ENCODE peak calls at places on chromosomes 7 and 10, in five cellular contexts. U is IMR-90; K is stimulated activated CD4-positive, alpha-beta T cell treated with anti-CD3 and anti-CD28 coated beads, Interleukin-4, amount 100 ng/mL, for 48 hours; O is NCI-H82; H is mucosa of gallbladder. A is an unnamed sample.

GRCh38 chr7:51189777-51190176 is 126.8 kb downstream of the COBL start:
- DNase-seq in K (no peak), O (no peak), H (no peak), U (no peak), A (no peak)

GRCh38 chr7:116786791-116787443 is 75.5 kb upstream of the CAPZA2 start:
- DNase-seq in H (no peak), O (peak; percentile 14), K (peak; percentile 9), U (peak; percentile 46), A (no peak)

GRCh38 chr7:17690030-17690429 is 250.3 kb downstream of the SNX13 start:
- DNase-seq in U (peak; percentile 95), H (no peak), O (no peak), K (no peak), A (no peak)

GRCh38 chr7:159116581-159117339 is 27.9 kb downstream of the VIPR2 start:
- DNase-seq in H (no peak), U (no peak), K (no peak), O (no peak), A (no peak)

GRCh38 chr7:46165281-46165680 is 244.2 kb upstream of the IGFBP3 start:
- DNase-seq in O (no peak), H (no peak), U (peak; percentile 88), K (no peak), A (no peak)

GRCh38 chr7:26306770-26307169 is 15.1 kb downstream of the SNX10 start:
- DNase-seq in K (no peak), H (no peak), U (no peak), O (no peak), A (no peak)

GRCh38 chr7:67019562-67020390 is 23.1 kb downstream of the TYW1 start:
- DNase-seq in O (peak; percentile 57), U (peak; percentile 45), H (no peak), K (no peak), A (no peak)

GRCh38 chr10:29881336-29881751 is 178.0 kb downstream of the JCAD start:
- DNase-seq in U (no peak), K (no peak), O (peak; percentile 40), H (no peak), A (no peak)

GRCh38 chr10:71068811-71069411 is 143.5 kb upstream of the UNC5B start:
- DNase-seq in K (no peak), U (peak; percentile 2), H (no peak), O (peak; percentile 77), A (no peak)

GRCh38 chr10:17649836-17650235 is 5.9 kb downstream of the STAM start:
- DNase-seq in U (peak; percentile 87), O (no peak), K (no peak), H (no peak), A (no peak)

GRCh38 chr7:77727527-77727926 is 31.3 kb downstream of the RSBN1L start:
- DNase-seq in O (peak; percentile 58), U (no peak), K (no peak), H (no peak), A (no peak)

GRCh38 chr10:51638737-51639136 is 60.7 kb downstream of the CSTF2T start:
- DNase-seq in O (no peak), K (no peak), H (no peak), U (no peak), A (no peak)

GRCh38 chr10:5945561-5946418 is 31.6 kb downstream of the IL15RA start:
- DNase-seq in H (peak; percentile 77), K (no peak), O (no peak), U (peak; percentile 97), A (peak; percentile 27)

GRCh38 chr10:105875050-105875449 is 1234.0 kb downstream of the SORCS3 start:
- DNase-seq in H (no peak), O (no peak), U (no peak), K (no peak), A (no peak)

GRCh38 chr7:25598765-25599164 is 370.5 kb upstream of the NPVF start:
- DNase-seq in U (no peak), H (no peak), K (no peak), O (no peak), A (no peak)

GRCh38 chr10:12727832-12728215 is 273.7 kb downstream of the CCDC3 start:
- DNase-seq in H (no peak), O (peak; percentile 45), U (no peak), K (no peak), A (no peak)

GRCh38 chr7:92705831-92706230 is 115.6 kb upstream of the FAM133B start:
- DNase-seq in O (no peak), K (no peak), H (no peak), U (no peak), A (no peak)

GRCh38 chr10:3773465-3774017 is 11.5 kb downstream of the KLF6 start:
- DNase-seq in U (peak; percentile 44), H (no peak), K (no peak), O (no peak), A (no peak)

GRCh38 chr10:27744478-27745379 is 890 bp downstream of the MKX start:
- DNase-seq in K (no peak), O (peak; percentile 28), H (no peak), U (peak; percentile 26), A (peak; percentile 18)

GRCh38 chr10:81874878-81875679 is at the start of gene NRG3:
- DNase-seq in O (peak; percentile 56), U (no peak), K (no peak), H (no peak), A (no peak)

GRCh38 chr7:158263110-158263963 is 324.3 kb downstream of the PTPRN2 start:
- DNase-seq in H (no peak), O (no peak), U (no peak), K (no peak), A (no peak)

GRCh38 chr10:97365761-97366351 is 31.3 kb upstream of the FRAT2 start:
- DNase-seq in K (no peak), U (no peak), O (no peak), H (no peak), A (no peak)

GRCh38 chr7:3821473-3821872 is 520.4 kb downstream of the SDK1 start:
- DNase-seq in U (no peak), H (no peak), O (no peak), K (no peak), A (no peak)

GRCh38 chr10:79346012-79346340 is 1.3 kb upstream of the PPIF start:
- DNase-seq in H (no peak), O (no peak), K (no peak), U (no peak), A (no peak)

GRCh38 chr10:13792011-13792410 is 205.2 kb downstream of the PRPF18 start:
- DNase-seq in U (no peak), K (no peak), O (no peak), H (peak; percentile 86), A (peak; percentile 75)

GRCh38 chr7:145845345-145845744 is 271.3 kb upstream of the CNTNAP2 start:
- DNase-seq in O (no peak), K (no peak), H (no peak), U (no peak), A (no peak)

GRCh38 chr10:111705026-111705425 is 478.5 kb downstream of the GPAM start:
- DNase-seq in H (no peak), U (no peak), O (no peak), K (no peak), A (no peak)

GRCh38 chr10:97270523-97271154 is 21.8 kb downstream of the ARHGAP19 start:
- DNase-seq in U (peak; percentile 76), K (no peak), O (no peak), H (no peak), A (no peak)

GRCh38 chr7:134420509-134421125 is 38.3 kb downstream of the AKR1B1 start:
- DNase-seq in U (peak; percentile 55), H (peak; percentile 68), K (no peak), O (peak; percentile 87), A (peak; percentile 70)

GRCh38 chr10:17744395-17744841 is 7.6 kb upstream of the TMEM236 start:
- DNase-seq in O (no peak), K (no peak), U (no peak), H (no peak), A (no peak)

GRCh38 chr10:21100190-21100589 is 203.1 kb upstream of the NEBL start:
- DNase-seq in U (no peak), K (no peak), H (no peak), O (no peak), A (peak; percentile 33)

GRCh38 chr10:11160982-11161554 is 143.4 kb downstream of the CELF2 start:
- DNase-seq in U (no peak), O (peak; percentile 2), H (no peak), K (no peak), A (no peak)

GRCh38 chr7:108211382-108212201 is 81.4 kb upstream of the LAMB4 start:
- DNase-seq in U (peak; percentile 59), K (no peak), H (peak; percentile 47), O (peak; percentile 70), A (no peak)

GRCh38 chr7:36086571-36086970 is 66.5 kb upstream of the EEPD1 start:
- DNase-seq in H (no peak), O (no peak), U (no peak), K (no peak), A (no peak)

GRCh38 chr10:16904619-16905018 is 87.4 kb upstream of the RSU1 start:
- DNase-seq in H (no peak), K (no peak), U (peak; percentile 64), O (no peak), A (no peak)

GRCh38 chr10:72801263-72801868 is 92.2 kb upstream of the OIT3 start:
- DNase-seq in O (no peak), U (no peak), K (no peak), H (no peak), A (no peak)

A was measured in testis.